ENCODE peak calls at places on chromosome 16, in five cellular contexts. Y, B, G, Z and J are unnamed samples.
A peak's percentile ranks its signal among the peaks of the same experiment; 100 is the strongest.

GRCh38 chr16:17368951-17369350 is 101.8 kb downstream of the XYLT1 start:
- DNase-seq in B (no peak), G (no peak), Y (no peak), Z (no peak), J (no peak)

GRCh38 chr16:4796982-4797804 is 2.0 kb downstream of the SMIM22 start:
- DNase-seq in B (no peak), Z (no peak), G (no peak), Y (no peak), J (no peak)

GRCh38 chr16:4110680-4111079 is 5.6 kb downstream of the ADCY9 start:
- DNase-seq in G (no peak), B (no peak), Y (no peak), Z (no peak), J (no peak)

GRCh38 chr16:67039260-67040020 is 10.5 kb downstream of the CBFB start:
- DNase-seq in B (no peak), G (no peak), Y (no peak), Z (no peak), J (no peak)

GRCh38 chr16:66740010-66740409 is 11.4 kb downstream of the DYNC1LI2 start:
- DNase-seq in B (no peak), Z (peak; percentile 54), G (no peak), Y (peak; percentile 42), J (no peak)

GRCh38 chr16:75222271-75222783 is 3.5 kb downstream of the CTRB1 start:
- DNase-seq in B (no peak), G (no peak), Y (no peak), Z (no peak), J (no peak)

GRCh38 chr16:48247311-48247710 is at the start of gene ABCC11:
- DNase-seq in Y (no peak), B (no peak), G (no peak), Z (no peak), J (no peak)

GRCh38 chr16:15897834-15898254 is 9.4 kb upstream of the CEP20 start:
- DNase-seq in Y (peak; percentile 38), B (no peak), G (no peak), Z (no peak), J (no peak)

GRCh38 chr16:30561212-30561816 is 3.1 kb upstream of the ZNF764 start:
- DNase-seq in B (no peak), G (peak; percentile 43), Z (peak; percentile 31), Y (no peak), J (no peak)

GRCh38 chr16:47644166-47644565 is 183.0 kb downstream of the PHKB start:
- DNase-seq in Z (peak; percentile 80), G (peak; percentile 36), Y (peak; percentile 17), B (no peak), J (no peak)

GRCh38 chr16:86628614-86629013 is 50.3 kb downstream of the FOXL1 start:
- DNase-seq in G (no peak), Z (no peak), Y (peak; percentile 15), B (no peak), J (no peak)

GRCh38 chr16:57648125-57648524 is 19.7 kb downstream of the ADGRG1 start:
- DNase-seq in B (no peak), G (no peak), Y (no peak), Z (no peak), J (no peak)

GRCh38 chr16:706189-707061 is 824 bp upstream of the FBXL16 start:
- DNase-seq in B (no peak), Z (no peak), Y (no peak), G (no peak), J (no peak)

GRCh38 chr16:10322723-10323527 is 62.9 kb upstream of the ATF7IP2 start:
- DNase-seq in Z (no peak), B (no peak), Y (no peak), G (no peak), J (no peak)

GRCh38 chr16:57240872-57241271 is 4.2 kb upstream of the ARL2BP start:
- DNase-seq in Z (no peak), G (no peak), B (no peak), Y (no peak), J (no peak)

GRCh38 chr16:73058616-73059409 is 10.9 kb upstream of the ZFHX3 start:
- DNase-seq in G (peak; percentile 40), B (peak; percentile 38), Y (peak; percentile 37), Z (peak; percentile 61), J (peak; percentile 39)

GRCh38 chr16:59249049-59249448 is 514.9 kb upstream of the GOT2 start:
- DNase-seq in G (no peak), B (no peak), Z (peak; percentile 9), Y (no peak), J (no peak)

GRCh38 chr16:70750893-70751467 is 50.0 kb downstream of the VAC14 start:
- DNase-seq in Z (peak; percentile 90), B (no peak), G (peak; percentile 70), Y (no peak), J (peak; percentile 76)

GRCh38 chr16:20918486-20919239 is 18.1 kb downstream of the LYRM1 start:
- DNase-seq in G (peak; percentile 72), B (no peak), Z (no peak), Y (no peak), J (peak; percentile 74)

GRCh38 chr16:21598676-21599157 is 660 bp upstream of the METTL9 start:
- DNase-seq in Y (no peak), Z (peak; percentile 43), B (no peak), G (no peak), J (no peak)

GRCh38 chr16:46650224-46650623 is 29.0 kb upstream of the SHCBP1 start:
- DNase-seq in B (no peak), Z (no peak), G (peak; percentile 11), Y (no peak), J (no peak)

GRCh38 chr16:483351-484075 is 44.0 kb upstream of the CAPN15 start:
- DNase-seq in B (no peak), Y (no peak), G (peak; percentile 37), Z (no peak), J (no peak)

GRCh38 chr16:68235882-68236803 is at the start of gene ESRP2:
- DNase-seq in G (no peak), Y (peak; percentile 88), B (peak; percentile 84), Z (no peak), J (no peak)

GRCh38 chr16:56164636-56165035 is 26.7 kb upstream of the GNAO1 start:
- DNase-seq in Z (no peak), B (no peak), Y (no peak), G (no peak), J (no peak)

GRCh38 chr16:89375021-89375420 is 115.3 kb downstream of the ANKRD11 start:
- DNase-seq in Z (no peak), B (no peak), Y (peak; percentile 34), G (no peak), J (no peak)

GRCh38 chr16:72978212-72978611 is 69.7 kb downstream of the ZFHX3 start:
- DNase-seq in G (no peak), B (no peak), Y (no peak), Z (peak; percentile 68), J (no peak)

DNA sequence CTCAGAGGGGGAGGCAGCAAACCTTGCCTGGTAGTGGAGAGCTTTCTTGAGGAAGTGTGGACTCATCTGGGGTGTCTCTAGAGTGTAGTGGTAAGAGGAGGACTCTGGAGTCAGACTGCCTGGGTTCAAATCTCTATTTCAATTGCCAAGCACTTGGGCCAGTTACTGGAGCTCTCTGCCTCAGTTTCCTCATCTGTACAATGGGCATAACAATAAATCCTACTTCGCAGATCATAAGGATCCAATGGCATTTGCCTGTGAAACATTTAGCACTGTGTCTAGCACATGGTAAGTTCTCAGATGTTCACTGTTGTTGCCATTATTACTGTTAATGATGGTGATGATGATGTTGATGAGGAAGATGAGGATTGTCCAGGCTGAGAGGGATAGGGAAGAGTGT is 23.6 kb upstream of the WFDC1 start:
- DNase-seq in Z (no peak), G (no peak), B (no peak), Y (no peak), J (no peak)
- TF ChIP-seq CTCF in Z (no peak), G (no peak), B (no peak), Y (no peak), J (no peak)

DNA sequence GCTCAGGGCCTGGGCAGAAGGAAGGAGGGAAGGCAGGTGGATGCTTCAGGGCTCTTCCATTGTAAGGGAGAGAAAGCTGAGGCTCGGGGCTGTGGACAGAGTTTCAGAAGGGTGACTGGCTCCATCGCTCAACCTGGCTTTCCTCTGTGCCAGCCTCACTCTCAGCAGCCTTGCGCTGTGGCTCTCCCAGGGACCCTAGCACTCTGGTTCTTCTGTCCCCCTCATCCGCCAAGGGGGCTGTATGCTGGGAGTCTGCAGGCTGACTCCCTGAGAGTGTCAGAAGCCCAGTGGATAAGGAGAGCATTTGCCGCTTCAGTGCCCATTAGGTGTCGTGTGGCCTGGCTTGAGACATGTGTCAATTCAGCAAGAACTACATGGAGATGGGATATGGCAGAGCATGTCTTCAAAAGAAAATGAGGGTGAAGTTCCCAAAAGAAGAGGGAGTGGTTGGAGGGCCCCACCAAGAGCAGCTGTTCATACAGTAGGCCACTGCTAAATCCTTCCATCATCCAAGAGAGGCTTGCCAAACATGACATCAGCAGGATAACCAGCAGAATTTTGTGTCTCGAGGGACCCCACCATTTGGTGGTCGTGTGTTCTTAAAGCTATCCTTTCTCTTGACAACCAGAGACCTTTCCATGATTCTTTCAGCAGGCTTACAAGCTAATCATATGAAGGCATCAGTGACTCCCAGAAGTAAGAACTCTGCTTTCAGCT is 148.2 kb downstream of the IRX5 start:
- DNase-seq in G (no peak), Z (no peak), B (no peak), Y (no peak), J (no peak)
- TF ChIP-seq CTCF in G (no peak), Z (no peak), B (no peak), Y (no peak), J (no peak)

DNA sequence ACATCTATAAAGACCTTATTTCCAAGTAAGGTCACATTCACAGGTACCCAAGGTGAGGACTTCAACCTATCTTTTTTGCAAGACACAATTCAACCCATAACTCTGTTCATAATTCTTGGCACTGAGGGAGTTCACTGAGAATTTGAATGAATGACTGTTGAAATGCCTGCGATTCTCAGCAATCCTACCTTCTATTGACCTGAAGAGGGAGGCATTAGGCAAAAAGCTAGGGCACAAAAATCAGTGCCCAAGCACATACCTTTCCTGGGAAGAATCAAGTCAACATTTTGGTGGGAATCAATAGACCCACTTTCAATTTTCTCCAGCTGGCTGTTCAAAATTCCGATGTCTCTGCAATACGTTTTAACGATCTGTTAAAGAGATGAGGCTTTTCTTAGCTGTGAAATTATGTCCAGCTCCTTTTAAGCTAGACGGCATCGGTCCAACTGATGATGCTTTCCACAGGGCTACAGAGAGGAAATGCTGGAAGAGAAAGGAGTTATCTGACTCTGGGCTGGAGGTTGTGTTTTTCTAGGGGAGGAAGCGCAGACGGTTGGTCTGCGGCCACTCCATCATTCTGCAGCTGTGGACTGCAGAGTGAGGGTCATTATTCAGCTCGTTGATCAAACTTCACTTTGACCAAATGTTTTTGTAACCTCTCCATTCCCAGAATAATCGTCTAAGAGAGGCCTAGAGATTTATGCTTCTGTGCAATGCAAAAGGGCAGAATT is 25.1 kb downstream of the BCO1 start:
- DNase-seq in Y (peak; percentile 33), G (peak; percentile 10), B (no peak), Z (peak; percentile 9), J (no peak)
- TF ChIP-seq CTCF in Y (peak; percentile 56), G (no peak), B (peak; percentile 31), Z (no peak), J (no peak)

GRCh38 chr16:9280067-9280466 is 188.6 kb downstream of the HAPSTR1 start:
- DNase-seq in Y (no peak), Z (no peak), G (no peak), B (no peak), J (no peak)
- TF ChIP-seq CTCF in Y (no peak), Z (no peak), G (no peak), B (no peak), J (no peak)